ENCODE peak calls at places on chromosomes 2 and 18, in seven cellular contexts. O is HepG2, E is SK-N-SH, S is K562, D is GM12878, J is HCT116, K is GM23338. W is an unnamed sample. For H3K36me3, the result is how much of the 10 kb centered on the place peaks cover.

GRCh38 chr2:180872256-180872655 is 108.1 kb upstream of the UBE2E3 start:
- DNase-seq in O (no peak), E (no peak), S (no peak), D (no peak), J (no peak), K (no peak), W (no peak)

GRCh38 chr18:50203801-50204604 is 9.1 kb upstream of the MYO5B start:
- DNase-seq in O (peak), E (peak), S (peak), D (no peak), J (peak), K (peak), W (no peak)

GRCh38 chr2:23077599-23077998 is 307.4 kb upstream of the KLHL29 start:
- DNase-seq in O (no peak), E (no peak), S (no peak), D (no peak), J (no peak), K (no peak), W (no peak)

GRCh38 chr2:145158051-145158586 is 638.2 kb upstream of the ZEB2 start:
- DNase-seq in O (no peak), E (no peak), S (no peak), D (no peak), J (no peak), K (no peak), W (no peak)

GRCh38 chr2:149872041-149872440 is 284.5 kb upstream of the MMADHC start:
- DNase-seq in O (no peak), E (no peak), S (no peak), D (no peak), J (no peak), K (no peak), W (no peak)

GRCh38 chr2:146143971-146144370 is 1624.1 kb upstream of the ZEB2 start:
- DNase-seq in O (no peak), E (no peak), S (no peak), D (no peak), J (no peak), K (no peak), W (no peak)

GRCh38 chr2:47119001-47119400 is 36.1 kb downstream of the STPG4 start:
- DNase-seq in O (no peak), E (no peak), S (no peak), D (no peak), J (no peak), K (no peak), W (no peak)

GRCh38 chr2:3379647-3380534 is at the start of gene TRAPPC12:
- DNase-seq in O (peak), E (peak), S (peak), D (peak), J (peak), K (peak), W (peak)

GRCh38 chr2:232518844-232519243 is 1.3 kb upstream of the PRSS56 start:
- DNase-seq in O (no peak), E (no peak), S (no peak), D (no peak), J (no peak), K (no peak), W (no peak)

GRCh38 chr2:133200684-133201421 is 367.4 kb downstream of the NCKAP5 start:
- DNase-seq in O (no peak), E (no peak), S (no peak), D (no peak), J (peak), K (no peak), W (peak)

GRCh38 chr2:89845532-89845931 is 1154.1 kb downstream of the RPIA start:
- DNase-seq in O (no peak), E (no peak), S (no peak), D (no peak), J (no peak), K (no peak), W (no peak)

GRCh38 chr2:234081970-234082822 is 31.7 kb downstream of the SPP2 start:
- DNase-seq in O (peak), E (no peak), S (no peak), D (no peak), J (no peak), K (no peak), W (no peak)

GRCh38 chr2:182862003-182862402 is 4.4 kb downstream of the FRZB start:
- DNase-seq in O (no peak), E (no peak), S (no peak), D (no peak), J (no peak), K (no peak), W (no peak)

GRCh38 chr2:225889452-225889851 is 489.9 kb downstream of the NYAP2 start:
- DNase-seq in O (peak), E (peak), S (no peak), D (no peak), J (peak), K (peak), W (peak)

GRCh38 chr2:160306985-160307384 is 106.9 kb upstream of the ITGB6 start:
- DNase-seq in O (no peak), E (no peak), S (no peak), D (no peak), J (no peak), K (no peak), W (no peak)

GRCh38 chr18:12645751-12646203 is 12.1 kb downstream of the SPIRE1 start:
- DNase-seq in O (peak), E (no peak), S (no peak), D (no peak), J (no peak), K (peak), W (no peak)

GRCh38 chr18:46706968-46707367 is 49.9 kb downstream of the ST8SIA5 start:
- DNase-seq in O (peak), E (no peak), S (no peak), D (no peak), J (no peak), K (peak), W (peak)

GRCh38 chr2:86185517-86186212 is 9.6 kb downstream of the IMMT start:
- DNase-seq in O (no peak), E (no peak), S (no peak), D (no peak), J (no peak), K (no peak), W (no peak)

GRCh38 chr18:58202406-58202730 is 158.3 kb downstream of the NEDD4L start:
- DNase-seq in O (no peak), E (peak), S (no peak), D (no peak), J (no peak), K (no peak), W (no peak)

GRCh38 chr18:69586581-69586980 is 185.9 kb downstream of the DOK6 start:
- DNase-seq in O (no peak), E (no peak), S (no peak), D (no peak), J (no peak), K (no peak), W (no peak)

GRCh38 chr2:100105678-100106054 is 36.7 kb downstream of the AFF3 start:
- DNase-seq in O (no peak), E (no peak), S (no peak), D (no peak), J (no peak), K (peak), W (no peak)

GRCh38 chr2:23709311-23709710 is 217.6 kb downstream of the ATAD2B start:
- DNase-seq in O (no peak), E (no peak), S (no peak), D (no peak), J (no peak), K (no peak), W (no peak)

GRCh38 chr2:18559531-18559930 is 922 bp downstream of the RDH14 start:
- DNase-seq in O (peak), E (peak), S (no peak), D (no peak), J (no peak), K (no peak), W (no peak)

GRCh38 chr2:189698020-189698887 is 23.8 kb downstream of the ANKAR start:
- DNase-seq in O (peak), E (peak), S (peak), D (no peak), J (peak), K (peak), W (no peak)

GRCh38 chr2:159989249-159989648 is 73.2 kb downstream of the PLA2R1 start:
- DNase-seq in O (no peak), E (no peak), S (no peak), D (no peak), J (no peak), K (peak), W (no peak)

GRCh38 chr18:37484893-37485834 is 80.4 kb downstream of the CELF4 start:
- DNase-seq in O (no peak), E (no peak), S (peak), D (no peak), J (peak), K (peak), W (no peak)

GRCh38 chr2:19214682-19215391 is 143.6 kb downstream of the OSR1 start:
- DNase-seq in O (no peak), E (no peak), S (no peak), D (no peak), J (no peak), K (no peak), W (no peak)

GRCh38 chr18:64137914-64138313 is 11.0 kb downstream of the LINC00305 start:
- DNase-seq in O (no peak), E (no peak), S (no peak), D (no peak), J (no peak), K (no peak), W (no peak)

GRCh38 chr2:16203069-16203468 is 262.7 kb downstream of the MYCN start:
- DNase-seq in O (no peak), E (no peak), S (no peak), D (no peak), J (no peak), K (no peak), W (no peak)

GRCh38 chr2:48696881-48697280 is 58.6 kb downstream of the LHCGR start:
- DNase-seq in O (no peak), E (no peak), S (no peak), D (no peak), J (no peak), K (no peak), W (no peak)

GRCh38 chr2:64359892-64360657 is 93.9 kb upstream of the LGALSL start:
- DNase-seq in O (peak), E (no peak), S (peak), D (no peak), J (peak), K (peak), W (peak)

GRCh38 chr2:189287363-189287762 is 107.8 kb upstream of the COL5A2 start:
- DNase-seq in O (no peak), E (no peak), S (no peak), D (no peak), J (no peak), K (no peak), W (no peak)

GRCh38 chr2:41720702-41721344 is 327.0 kb upstream of the PKDCC start:
- DNase-seq in O (no peak), E (no peak), S (no peak), D (no peak), J (no peak), K (no peak), W (no peak)

GRCh38 chr18:13481331-13481730 is 245.0 kb downstream of the FAM210A start:
- DNase-seq in O (no peak), E (no peak), S (no peak), D (no peak), J (no peak), K (no peak), W (no peak)

GRCh38 chr2:230443540-230443939 is 27.5 kb downstream of the SP100 start:
- DNase-seq in O (no peak), E (no peak), S (no peak), D (no peak), J (no peak), K (no peak), W (no peak)

GRCh38 chr2:230444832-230445231 is 28.8 kb downstream of the SP100 start:
- DNase-seq in O (no peak), E (no peak), S (no peak), D (peak), J (no peak), K (no peak), W (no peak)

GRCh38 chr2:230439590-230439989 is 23.6 kb downstream of the SP100 start:
- DNase-seq in O (no peak), E (no peak), S (no peak), D (no peak), J (no peak), K (no peak), W (no peak)

GRCh38 chr2:230447036-230447435 is 31.0 kb downstream of the SP100 start:
- DNase-seq in O (no peak), E (no peak), S (no peak), D (no peak), J (no peak), K (no peak), W (no peak)

GRCh38 chr2:230441188-230441897 is 25.3 kb downstream of the SP100 start:
- DNase-seq in O (no peak), E (no peak), S (no peak), D (peak), J (no peak), K (no peak), W (no peak)
- TF ChIP-seq REST in O (no peak), E (no peak), S (no peak), D (no peak), J (no peak), K (no peak), W (no peak)

GRCh38 chr2:137157851-137158250 is 392.5 kb downstream of the THSD7B start:
- DNase-seq in O (no peak), E (no peak), S (no peak), D (no peak), J (no peak), K (no peak), W (no peak)

GRCh38 chr2:137165968-137166367 is 400.6 kb downstream of the THSD7B start:
- DNase-seq in O (no peak), E (no peak), S (no peak), D (no peak), J (no peak), K (no peak), W (no peak)

GRCh38 chr2:137155351-137156104 is 390.2 kb downstream of the THSD7B start:
- DNase-seq in O (no peak), E (no peak), S (no peak), D (no peak), J (no peak), K (no peak), W (no peak)

GRCh38 chr2:137161250-137161649 is 395.9 kb downstream of the THSD7B start:
- DNase-seq in O (no peak), E (no peak), S (no peak), D (no peak), J (no peak), K (no peak), W (no peak)
- H3K36me3 ChIP-seq in O (under half), E (under half), S (under half), D (under half), J (under half), K (under half), W (under half)

DNA sequence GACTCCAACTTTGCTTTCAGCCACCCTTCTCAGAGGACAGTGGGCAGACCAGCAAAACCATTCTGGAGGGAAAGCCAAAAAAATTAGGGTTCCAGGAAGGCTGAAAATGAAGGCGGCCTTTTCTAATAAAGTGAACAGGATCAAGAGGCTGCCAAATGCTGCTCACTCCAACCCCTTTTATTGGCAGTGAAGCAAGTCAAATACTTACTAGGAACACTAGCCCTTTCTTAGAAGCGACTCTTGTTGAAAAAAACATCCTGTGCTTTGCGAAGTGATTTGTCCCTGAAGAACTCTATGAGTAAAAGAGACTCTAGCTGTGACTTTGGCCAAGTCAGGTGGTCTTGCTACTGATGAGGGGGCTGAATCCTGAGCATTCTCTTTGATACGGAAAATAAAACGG is 83.7 kb upstream of the CYP1B1 start:
- DNase-seq in O (no peak), E (no peak), S (no peak), D (no peak), J (no peak), K (peak), W (no peak)
- TF ChIP-seq REST in O (no peak), E (no peak), S (no peak), D (no peak), J (no peak), K (no peak), W (no peak)

GRCh38 chr2:174059875-174060226 is 94.7 kb upstream of the SP3 start:
- DNase-seq in O (no peak), E (no peak), S (no peak), D (no peak), J (no peak), K (no peak), W (no peak)

GRCh38 chr2:174066871-174067270 is 101.7 kb upstream of the SP3 start:
- DNase-seq in O (no peak), E (no peak), S (no peak), D (no peak), J (no peak), K (no peak), W (no peak)

GRCh38 chr2:174062934-174063333 is 97.8 kb upstream of the SP3 start:
- DNase-seq in O (no peak), E (no peak), S (no peak), D (no peak), J (no peak), K (no peak), W (no peak)

GRCh38 chr2:174067815-174068214 is 102.6 kb upstream of the SP3 start:
- DNase-seq in O (no peak), E (no peak), S (no peak), D (no peak), J (no peak), K (no peak), W (no peak)

DNA sequence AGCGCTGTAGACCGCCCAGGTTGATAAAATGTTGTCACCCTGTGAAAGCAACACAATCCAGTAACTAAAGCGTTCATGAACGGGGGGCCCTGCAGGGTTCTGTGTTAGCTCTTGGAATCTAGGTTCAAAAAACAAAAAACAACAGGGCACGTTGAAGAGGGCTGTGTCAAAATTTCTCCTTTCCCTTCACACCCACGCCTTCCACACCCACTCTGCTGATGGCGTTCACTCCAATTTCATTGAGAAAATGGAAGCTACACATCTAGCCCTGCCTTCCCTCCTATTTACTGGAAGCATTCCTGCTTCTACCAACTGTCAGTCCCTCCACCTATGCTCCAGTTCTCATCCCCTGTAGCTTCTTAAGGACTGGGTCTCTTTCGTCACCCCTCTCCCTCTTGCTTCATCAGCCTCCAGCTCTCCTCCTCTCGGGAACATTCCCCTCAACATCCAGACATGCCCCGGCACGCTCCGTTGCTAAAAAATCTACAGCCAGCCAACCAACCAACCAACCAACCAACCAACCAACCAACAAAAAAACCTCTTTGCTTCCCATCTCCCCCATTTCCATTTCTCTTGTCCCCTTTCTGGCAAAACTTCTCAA is 98.4 kb upstream of the SP3 start:
- DNase-seq in O (no peak), E (no peak), S (no peak), D (no peak), J (no peak), K (no peak), W (no peak)
- H3K36me3 ChIP-seq in O (under half), E (under half), S (under half), D (under half), J (under half), K (under half), W (under half)